ENCODE peak calls at places on chromosomes 3 and 15, in four cellular contexts. One of them, this sample, is unnamed.
A peak's percentile ranks its signal among the peaks of the same experiment; 100 is the strongest.

GRCh38 chr3:61889259-61889658 is 327.9 kb downstream of the PTPRG start:
- DNase-seq in SK-N-SH: no peak
- DNase-seq in GM12878: no peak
- DNase-seq in K562: no peak
- DNase-seq in this sample: no peak

GRCh38 chr3:74273555-74274402 is 340.7 kb downstream of the CNTN3 start:
- DNase-seq in SK-N-SH: no peak
- DNase-seq in GM12878: no peak
- DNase-seq in K562: no peak
- DNase-seq in this sample: no peak

GRCh38 chr3:54771050-54771449 is 156.8 kb downstream of the LRTM1 start:
- DNase-seq in SK-N-SH: peak; percentile 17
- DNase-seq in GM12878: no peak
- DNase-seq in K562: no peak
- DNase-seq in this sample: no peak

GRCh38 chr3:481680-482079 is 285.1 kb downstream of the CHL1 start:
- DNase-seq in SK-N-SH: peak; percentile 36
- DNase-seq in GM12878: no peak
- DNase-seq in K562: no peak
- DNase-seq in this sample: no peak

GRCh38 chr3:59698091-59698490 is 648.3 kb upstream of the CFAP20DC start:
- DNase-seq in SK-N-SH: peak; percentile 9
- DNase-seq in GM12878: no peak
- DNase-seq in K562: no peak
- DNase-seq in this sample: no peak

GRCh38 chr15:69131362-69132215 is 28.8 kb upstream of the GLCE start:
- DNase-seq in SK-N-SH: no peak
- DNase-seq in GM12878: no peak
- DNase-seq in K562: no peak
- DNase-seq in this sample: no peak

GRCh38 chr3:146491303-146491702 is 21.9 kb upstream of the PLSCR2 start:
- DNase-seq in SK-N-SH: no peak
- DNase-seq in GM12878: no peak
- DNase-seq in K562: no peak
- DNase-seq in this sample: no peak

GRCh38 chr15:38878946-38879345 is 314.3 kb upstream of the RASGRP1 start:
- DNase-seq in SK-N-SH: no peak
- DNase-seq in GM12878: no peak
- DNase-seq in K562: no peak
- DNase-seq in this sample: no peak

GRCh38 chr3:194871864-194872668 is 186.4 kb downstream of the FAM43A start:
- DNase-seq in SK-N-SH: peak; percentile 47
- DNase-seq in GM12878: no peak
- DNase-seq in K562: no peak
- DNase-seq in this sample: no peak

GRCh38 chr3:12062605-12063004 is 58.4 kb downstream of the SYN2 start:
- DNase-seq in SK-N-SH: no peak
- DNase-seq in GM12878: no peak
- DNase-seq in K562: no peak
- DNase-seq in this sample: no peak

GRCh38 chr15:75654201-75654907 is 6.6 kb downstream of the SNX33 start:
- DNase-seq in SK-N-SH: no peak
- DNase-seq in GM12878: no peak
- DNase-seq in K562: no peak
- DNase-seq in this sample: no peak

GRCh38 chr15:39434751-39435238 is 146.1 kb upstream of the THBS1 start:
- DNase-seq in SK-N-SH: no peak
- DNase-seq in GM12878: no peak
- DNase-seq in K562: no peak
- DNase-seq in this sample: no peak

GRCh38 chr15:39300451-39301153 is 280.3 kb upstream of the THBS1 start:
- DNase-seq in SK-N-SH: no peak
- DNase-seq in GM12878: no peak
- DNase-seq in K562: no peak
- DNase-seq in this sample: no peak

GRCh38 chr15:57580866-57581265 is 10.8 kb upstream of the MYZAP start:
- DNase-seq in SK-N-SH: no peak
- DNase-seq in GM12878: no peak
- DNase-seq in K562: no peak
- DNase-seq in this sample: no peak

GRCh38 chr3:128407986-128408692 is 58.6 kb downstream of the DNAJB8 start:
- DNase-seq in SK-N-SH: peak; percentile 62
- DNase-seq in GM12878: no peak
- DNase-seq in K562: no peak
- DNase-seq in this sample: no peak

GRCh38 chr15:73881539-73882320 is 8.4 kb downstream of the TBC1D21 start:
- DNase-seq in SK-N-SH: no peak
- DNase-seq in GM12878: no peak
- DNase-seq in K562: no peak
- DNase-seq in this sample: no peak

GRCh38 chr3:56744016-56744415 is 57.7 kb downstream of the ARHGEF3 start:
- DNase-seq in SK-N-SH: no peak
- DNase-seq in GM12878: no peak
- DNase-seq in K562: no peak
- DNase-seq in this sample: no peak

GRCh38 chr3:38521391-38521987 is 25.3 kb downstream of the EXOG start:
- DNase-seq in SK-N-SH: peak; percentile 70
- DNase-seq in GM12878: peak; percentile 27
- DNase-seq in K562: peak; percentile 65
- DNase-seq in this sample: peak; percentile 83

GRCh38 chr15:100635406-100636071 is 33.1 kb downstream of the ASB7 start:
- DNase-seq in SK-N-SH: no peak
- DNase-seq in GM12878: no peak
- DNase-seq in K562: no peak
- DNase-seq in this sample: peak; percentile 43

GRCh38 chr3:16316847-16317560 is 52.0 kb downstream of the OXNAD1 start:
- DNase-seq in SK-N-SH: no peak
- DNase-seq in GM12878: no peak
- DNase-seq in K562: no peak
- DNase-seq in this sample: no peak

GRCh38 chr3:186789554-186790260 is 6.3 kb downstream of the EIF4A2 start:
- DNase-seq in SK-N-SH: no peak
- DNase-seq in GM12878: no peak
- DNase-seq in K562: no peak
- DNase-seq in this sample: no peak

GRCh38 chr3:170360916-170361315 is 3.4 kb downstream of the SKIL start:
- DNase-seq in SK-N-SH: no peak
- DNase-seq in GM12878: no peak
- DNase-seq in K562: no peak
- DNase-seq in this sample: no peak

GRCh38 chr15:66477011-66477410 is 20.6 kb downstream of the SNAPC5 start:
- DNase-seq in SK-N-SH: no peak
- DNase-seq in GM12878: no peak
- DNase-seq in K562: no peak
- DNase-seq in this sample: no peak

GRCh38 chr15:92618121-92618520 is 37.5 kb downstream of the FAM174B start:
- DNase-seq in SK-N-SH: no peak
- DNase-seq in GM12878: no peak
- DNase-seq in K562: no peak
- DNase-seq in this sample: no peak

GRCh38 chr15:40081691-40082194 is 26.9 kb downstream of the BMF start:
- DNase-seq in SK-N-SH: peak; percentile 72
- DNase-seq in GM12878: no peak
- DNase-seq in K562: peak; percentile 46
- DNase-seq in this sample: peak; percentile 64

GRCh38 chr3:106376016-106376415 is 507.2 kb upstream of the CBLB start:
- DNase-seq in SK-N-SH: no peak
- DNase-seq in GM12878: no peak
- DNase-seq in K562: no peak
- DNase-seq in this sample: no peak

GRCh38 chr3:105062853-105063252 is 303.9 kb upstream of the ALCAM start:
- DNase-seq in SK-N-SH: no peak
- DNase-seq in GM12878: no peak
- DNase-seq in K562: no peak
- DNase-seq in this sample: no peak

GRCh38 chr15:92069308-92070244 is 216.1 kb downstream of the SLCO3A1 start:
- DNase-seq in SK-N-SH: no peak
- DNase-seq in GM12878: peak; percentile 44
- DNase-seq in K562: no peak
- DNase-seq in this sample: no peak

GRCh38 chr3:190497809-190498208 is 16.1 kb upstream of the IL1RAP start:
- DNase-seq in SK-N-SH: no peak
- DNase-seq in GM12878: no peak
- DNase-seq in K562: no peak
- DNase-seq in this sample: no peak

GRCh38 chr3:122024800-122025199 is 2.8 kb upstream of the ILDR1 start:
- DNase-seq in SK-N-SH: no peak
- DNase-seq in GM12878: no peak
- DNase-seq in K562: no peak
- DNase-seq in this sample: no peak

GRCh38 chr15:31470756-31471155 is 144.1 kb downstream of the KLF13 start:
- DNase-seq in SK-N-SH: no peak
- DNase-seq in GM12878: no peak
- DNase-seq in K562: no peak
- DNase-seq in this sample: no peak

GRCh38 chr3:137222736-137223135 is 265.0 kb downstream of the IL20RB start:
- DNase-seq in SK-N-SH: no peak
- DNase-seq in GM12878: no peak
- DNase-seq in K562: no peak
- DNase-seq in this sample: no peak

GRCh38 chr3:79872483-79872882 is 104.7 kb upstream of the ROBO1 start:
- DNase-seq in SK-N-SH: no peak
- DNase-seq in GM12878: no peak
- DNase-seq in K562: no peak
- DNase-seq in this sample: no peak

DNA sequence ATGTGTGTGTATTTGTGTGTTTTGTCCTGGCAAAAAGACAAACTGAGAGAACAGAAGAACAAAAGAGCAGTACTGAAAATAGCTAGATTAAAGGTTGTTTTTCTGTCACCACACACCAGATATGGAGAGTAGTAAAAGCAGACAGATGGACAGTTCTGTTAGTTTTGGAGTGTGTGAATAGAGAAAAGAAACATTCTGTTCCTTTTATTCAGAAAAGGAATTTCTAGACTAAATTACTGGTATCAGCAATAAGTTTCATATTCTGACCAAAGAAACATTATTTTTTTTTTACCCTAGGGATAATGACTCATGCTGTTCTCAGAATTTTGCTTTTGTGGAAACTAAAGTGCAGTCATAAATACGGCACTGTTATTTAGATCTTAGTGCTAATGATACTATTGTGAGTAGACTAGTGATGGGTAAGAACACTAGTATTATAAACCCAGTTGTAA is 32.9 kb downstream of the PIK3CA start:
- DNase-seq in SK-N-SH: no peak
- DNase-seq in GM12878: no peak
- DNase-seq in K562: no peak
- DNase-seq in this sample: no peak
- TF ChIP-seq USF1 in SK-N-SH: no peak
- TF ChIP-seq USF1 in GM12878: no peak
- TF ChIP-seq USF1 in K562: no peak
- TF ChIP-seq USF1 in this sample: no peak

DNA sequence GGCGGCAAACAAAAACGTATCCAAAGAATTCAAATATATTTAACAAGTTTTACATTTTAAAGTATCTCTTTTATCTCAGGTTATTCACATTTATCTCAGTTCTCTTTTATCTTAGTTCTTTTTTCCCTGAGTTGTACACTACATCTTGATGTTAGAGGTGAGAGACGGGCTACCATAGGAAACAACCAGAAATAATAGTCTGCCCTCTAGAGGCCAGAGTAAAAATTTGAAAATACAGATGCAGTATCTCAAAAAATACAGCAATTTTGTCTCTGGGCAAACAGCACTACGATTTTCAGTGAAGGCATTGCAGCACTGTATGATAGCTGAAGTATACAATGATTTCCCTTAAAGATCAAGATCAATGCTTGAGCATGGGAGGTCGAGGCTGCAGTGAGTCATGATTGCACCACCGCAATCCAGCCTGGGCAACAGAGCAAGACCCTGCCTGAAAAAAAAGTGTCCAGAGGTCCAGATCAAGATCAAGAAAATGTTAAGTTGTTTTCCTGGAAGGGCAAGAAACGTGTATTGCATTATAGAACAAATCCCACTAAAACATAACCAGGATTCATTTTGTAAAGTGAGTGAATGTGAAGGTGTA is 82.6 kb upstream of the ATP11B start:
- DNase-seq in SK-N-SH: peak; percentile 35
- DNase-seq in GM12878: no peak
- DNase-seq in K562: peak; percentile 41
- DNase-seq in this sample: no peak
- TF ChIP-seq USF1 in SK-N-SH: no peak
- TF ChIP-seq USF1 in GM12878: no peak
- TF ChIP-seq USF1 in K562: no peak
- TF ChIP-seq USF1 in this sample: no peak

GRCh38 chr3:84077479-84077878 is 881.3 kb upstream of the CADM2 start:
- DNase-seq in SK-N-SH: peak; percentile 1
- DNase-seq in GM12878: no peak
- DNase-seq in K562: no peak
- DNase-seq in this sample: no peak
- TF ChIP-seq USF1 in SK-N-SH: no peak
- TF ChIP-seq USF1 in GM12878: no peak
- TF ChIP-seq USF1 in K562: no peak
- TF ChIP-seq USF1 in this sample: no peak

GRCh38 chr3:159130108-159130507 is 328.3 kb downstream of the MFSD1 start:
- DNase-seq in SK-N-SH: no peak
- DNase-seq in GM12878: no peak
- DNase-seq in K562: no peak
- DNase-seq in this sample: peak; percentile 56

GRCh38 chr3:159123877-159124276 is 322.0 kb downstream of the MFSD1 start:
- DNase-seq in SK-N-SH: no peak
- DNase-seq in GM12878: no peak
- DNase-seq in K562: no peak
- DNase-seq in this sample: no peak

GRCh38 chr3:159128628-159129027 is 326.8 kb downstream of the MFSD1 start:
- DNase-seq in SK-N-SH: no peak
- DNase-seq in GM12878: no peak
- DNase-seq in K562: no peak
- DNase-seq in this sample: no peak

GRCh38 chr3:159127021-159127392 is 325.2 kb downstream of the MFSD1 start:
- DNase-seq in SK-N-SH: no peak
- DNase-seq in GM12878: no peak
- DNase-seq in K562: no peak
- DNase-seq in this sample: no peak

DNA sequence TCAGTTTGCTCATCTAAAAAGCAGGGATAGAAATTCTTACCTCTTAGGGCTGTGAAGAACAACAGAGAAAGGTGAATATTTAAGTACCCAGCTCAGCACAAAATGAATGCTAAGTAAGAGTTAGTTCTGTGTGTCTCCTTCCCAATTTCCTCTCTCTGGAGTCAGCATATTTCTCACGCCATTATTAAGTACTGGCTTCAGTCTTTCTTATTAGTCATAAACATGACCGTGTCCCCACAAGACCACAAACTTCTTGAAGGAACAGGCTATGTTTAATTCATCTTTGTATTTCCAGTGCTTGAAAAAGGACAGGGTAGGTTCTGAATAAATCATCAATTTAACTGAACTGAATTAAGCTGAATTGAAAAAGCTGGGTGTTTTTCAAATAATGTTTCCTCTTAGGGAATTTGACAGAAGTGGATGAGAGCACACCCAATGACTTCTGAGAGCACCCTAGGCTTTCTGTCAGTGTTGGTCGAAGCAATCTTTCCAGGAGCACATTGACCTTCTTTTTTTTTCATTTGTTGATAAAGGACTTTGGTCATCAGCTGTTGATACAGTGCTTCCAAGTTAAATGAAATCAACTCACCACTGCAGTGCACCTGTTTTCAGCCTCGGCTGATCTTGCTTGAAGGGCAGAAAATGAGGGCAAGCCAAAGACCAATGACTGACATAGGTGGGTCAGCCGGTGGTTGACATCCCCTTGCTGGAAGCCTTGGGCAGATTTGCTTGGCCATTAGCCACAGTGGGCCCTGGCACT is 324.6 kb downstream of the MFSD1 start:
- DNase-seq in SK-N-SH: no peak
- DNase-seq in GM12878: no peak
- DNase-seq in K562: no peak
- DNase-seq in this sample: no peak
- TF ChIP-seq USF1 in SK-N-SH: no peak
- TF ChIP-seq USF1 in GM12878: no peak
- TF ChIP-seq USF1 in K562: no peak
- TF ChIP-seq USF1 in this sample: no peak